ENCODE peak calls at places on chromosomes 4 and X, in nine cellular contexts. One of them, this sample, is unnamed.

GRCh38 chr4:168220893-168221292 is 97.7 kb downstream of the DDX60 start:
- DNase-seq in Peyer's patch: no peak
- DNase-seq in stomach: no peak
- DNase-seq in fibroblast of pulmonary artery: no peak
- DNase-seq in globus pallidus: no peak
- DNase-seq in left ventricle myocardium superior: no peak
- DNase-seq in IMR-90: peak
- DNase-seq in hippocampal formation: no peak
- DNase-seq in cardiac fibroblast: peak
- DNase-seq in this sample: no peak

GRCh38 chr4:23789765-23790164 is 100.1 kb downstream of the PPARGC1A start:
- DNase-seq in Peyer's patch: no peak
- DNase-seq in stomach: no peak
- DNase-seq in fibroblast of pulmonary artery: peak
- DNase-seq in globus pallidus: no peak
- DNase-seq in left ventricle myocardium superior: peak
- DNase-seq in IMR-90: peak
- DNase-seq in hippocampal formation: no peak
- DNase-seq in cardiac fibroblast: peak
- DNase-seq in this sample: peak

GRCh38 chr4:111475001-111475400 is 670.3 kb upstream of the FAM241A start:
- DNase-seq in Peyer's patch: peak
- DNase-seq in stomach: no peak
- DNase-seq in fibroblast of pulmonary artery: peak
- DNase-seq in globus pallidus: peak
- DNase-seq in left ventricle myocardium superior: no peak
- DNase-seq in IMR-90: peak
- DNase-seq in hippocampal formation: peak
- DNase-seq in cardiac fibroblast: peak
- DNase-seq in this sample: peak

GRCh38 chr4:61195064-61195463 is 5.1 kb upstream of the ADGRL3 start:
- DNase-seq in Peyer's patch: no peak
- DNase-seq in stomach: no peak
- DNase-seq in fibroblast of pulmonary artery: no peak
- DNase-seq in globus pallidus: no peak
- DNase-seq in left ventricle myocardium superior: no peak
- DNase-seq in IMR-90: no peak
- DNase-seq in hippocampal formation: no peak
- DNase-seq in cardiac fibroblast: peak
- DNase-seq in this sample: peak

GRCh38 chr4:109953556-109953955 is 40.9 kb downstream of the EGF start:
- DNase-seq in Peyer's patch: no peak
- DNase-seq in stomach: no peak
- DNase-seq in fibroblast of pulmonary artery: no peak
- DNase-seq in globus pallidus: no peak
- DNase-seq in left ventricle myocardium superior: no peak
- DNase-seq in IMR-90: no peak
- DNase-seq in hippocampal formation: no peak
- DNase-seq in cardiac fibroblast: no peak
- DNase-seq in this sample: no peak

GRCh38 chr4:92455956-92456355 is 152.2 kb downstream of the GRID2 start:
- DNase-seq in Peyer's patch: no peak
- DNase-seq in stomach: no peak
- DNase-seq in fibroblast of pulmonary artery: peak
- DNase-seq in globus pallidus: no peak
- DNase-seq in left ventricle myocardium superior: no peak
- DNase-seq in IMR-90: no peak
- DNase-seq in hippocampal formation: no peak
- DNase-seq in cardiac fibroblast: no peak
- DNase-seq in this sample: no peak

GRCh38 chr4:8073206-8073863 is 85.3 kb downstream of the ABLIM2 start:
- DNase-seq in Peyer's patch: no peak
- DNase-seq in stomach: no peak
- DNase-seq in fibroblast of pulmonary artery: no peak
- DNase-seq in globus pallidus: no peak
- DNase-seq in left ventricle myocardium superior: no peak
- DNase-seq in IMR-90: no peak
- DNase-seq in hippocampal formation: no peak
- DNase-seq in cardiac fibroblast: no peak
- DNase-seq in this sample: no peak

GRCh38 chr4:109172301-109172700 is 130.2 kb downstream of the COL25A1 start:
- DNase-seq in Peyer's patch: no peak
- DNase-seq in stomach: no peak
- DNase-seq in fibroblast of pulmonary artery: no peak
- DNase-seq in globus pallidus: no peak
- DNase-seq in left ventricle myocardium superior: no peak
- DNase-seq in IMR-90: no peak
- DNase-seq in hippocampal formation: no peak
- DNase-seq in cardiac fibroblast: no peak
- DNase-seq in this sample: no peak

GRCh38 chrX:45868425-45868824 is 667.7 kb upstream of the DIPK2B start:
- DNase-seq in Peyer's patch: no peak
- DNase-seq in stomach: no peak
- DNase-seq in fibroblast of pulmonary artery: no peak
- DNase-seq in globus pallidus: no peak
- DNase-seq in left ventricle myocardium superior: no peak
- DNase-seq in IMR-90: no peak
- DNase-seq in hippocampal formation: no peak
- DNase-seq in cardiac fibroblast: no peak
- DNase-seq in this sample: no peak